ENCODE peak calls at places on chromosomes 11 and 22, in four cellular contexts. J, A, F and B are unnamed samples.

GRCh38 chr11:115255006-115255762 is 249.0 kb downstream of the CADM1 start:
- DNase-seq in J (no peak), F (no peak), A (no peak), B (no peak)

GRCh38 chr11:1299621-1300020 is 9.8 kb downstream of the TOLLIP start:
- DNase-seq in A (no peak), J (no peak), F (no peak), B (no peak)

GRCh38 chr11:22516136-22516535 is 109.5 kb downstream of the FANCF start:
- DNase-seq in A (no peak), F (no peak), J (no peak), B (no peak)

GRCh38 chr11:83044958-83045712 is 26.6 kb downstream of the RAB30 start:
- DNase-seq in J (no peak), F (no peak), A (peak), B (peak)

GRCh38 chr22:46444390-46444854 is 93.0 kb downstream of the CELSR1 start:
- DNase-seq in A (no peak), J (no peak), F (no peak), B (no peak)

GRCh38 chr11:114179234-114179941 is 116.8 kb upstream of the NNMT start:
- DNase-seq in J (no peak), A (peak), F (no peak), B (no peak)

GRCh38 chr11:104076455-104076854 is 40.0 kb downstream of the DDI1 start:
- DNase-seq in A (no peak), F (no peak), J (no peak), B (no peak)

GRCh38 chr11:72741429-72741833 is 10.8 kb downstream of the ARAP1 start:
- DNase-seq in A (peak), F (no peak), J (peak), B (no peak)

GRCh38 chr22:47629273-47629711 is 866.8 kb downstream of the TBC1D22A start:
- DNase-seq in A (no peak), J (no peak), F (no peak), B (no peak)

GRCh38 chr11:64799256-64799924 is 3.6 kb downstream of the MAP4K2 start:
- DNase-seq in F (no peak), A (no peak), J (no peak), B (no peak)

GRCh38 chr11:73402834-73403185 is 26.6 kb downstream of the RELT start:
- DNase-seq in J (peak), A (peak), F (no peak), B (no peak)

GRCh38 chr11:64859542-64860414 is 15.3 kb upstream of the CDC42BPG start:
- DNase-seq in J (peak), A (no peak), F (peak), B (peak)

GRCh38 chr11:110085255-110085838 is 7.8 kb upstream of the ZC3H12C start:
- DNase-seq in F (no peak), J (no peak), A (no peak), B (no peak)

GRCh38 chr11:68664141-68664540 is 20.2 kb upstream of the GAL start:
- DNase-seq in A (no peak), F (no peak), J (no peak), B (no peak)

GRCh38 chr11:63837719-63838118 is 1.2 kb upstream of the MARK2 start:
- DNase-seq in F (no peak), A (no peak), J (peak), B (no peak)

GRCh38 chr11:72743321-72744221 is 8.6 kb downstream of the ARAP1 start:
- DNase-seq in A (no peak), F (no peak), J (peak), B (no peak)

GRCh38 chr11:104164028-104164520 is at the start of gene PDGFD:
- DNase-seq in F (no peak), A (peak), J (peak), B (peak)

GRCh38 chr11:44484211-44484610 is 81.3 kb upstream of the CD82 start:
- DNase-seq in A (peak), F (no peak), J (no peak), B (no peak)

GRCh38 chr11:121089566-121089965 is 11.5 kb upstream of the TECTA start:
- DNase-seq in J (no peak), F (no peak), A (no peak), B (no peak)

GRCh38 chr11:115134886-115135285 is 369.3 kb downstream of the CADM1 start:
- DNase-seq in F (no peak), A (no peak), J (no peak), B (no peak)

GRCh38 chr22:20548806-20549205 is 41.4 kb downstream of the MED15 start:
- DNase-seq in F (no peak), A (no peak), J (no peak), B (no peak)

GRCh38 chr22:20550851-20551744 is 43.7 kb downstream of the MED15 start:
- DNase-seq in F (peak), A (no peak), J (no peak), B (no peak)

GRCh38 chr22:20550057-20550817 is 42.8 kb downstream of the MED15 start:
- DNase-seq in J (no peak), F (no peak), A (no peak), B (no peak)

GRCh38 chr22:20547029-20547428 is 39.6 kb downstream of the MED15 start:
- DNase-seq in A (no peak), F (no peak), J (no peak), B (no peak)

GRCh38 chr22:20549232-20549841 is 41.9 kb downstream of the MED15 start:
- DNase-seq in J (no peak), A (peak), F (no peak), B (no peak)
- TF ChIP-seq SPI1 in J (no peak), A (no peak), F (no peak), B (no peak)

GRCh38 chr11:19603771-19604170 is 108.9 kb upstream of the NAV2 start:
- DNase-seq in J (no peak), F (no peak), A (no peak), B (no peak)

GRCh38 chr11:19606856-19607655 is 105.6 kb upstream of the NAV2 start:
- DNase-seq in J (no peak), A (no peak), F (no peak), B (no peak)

GRCh38 chr11:19604679-19605375 is 107.8 kb upstream of the NAV2 start:
- DNase-seq in F (no peak), A (no peak), J (no peak), B (no peak)

GRCh38 chr11:19607656-19608360 is 104.8 kb upstream of the NAV2 start:
- DNase-seq in F (no peak), A (no peak), J (no peak), B (no peak)

DNA sequence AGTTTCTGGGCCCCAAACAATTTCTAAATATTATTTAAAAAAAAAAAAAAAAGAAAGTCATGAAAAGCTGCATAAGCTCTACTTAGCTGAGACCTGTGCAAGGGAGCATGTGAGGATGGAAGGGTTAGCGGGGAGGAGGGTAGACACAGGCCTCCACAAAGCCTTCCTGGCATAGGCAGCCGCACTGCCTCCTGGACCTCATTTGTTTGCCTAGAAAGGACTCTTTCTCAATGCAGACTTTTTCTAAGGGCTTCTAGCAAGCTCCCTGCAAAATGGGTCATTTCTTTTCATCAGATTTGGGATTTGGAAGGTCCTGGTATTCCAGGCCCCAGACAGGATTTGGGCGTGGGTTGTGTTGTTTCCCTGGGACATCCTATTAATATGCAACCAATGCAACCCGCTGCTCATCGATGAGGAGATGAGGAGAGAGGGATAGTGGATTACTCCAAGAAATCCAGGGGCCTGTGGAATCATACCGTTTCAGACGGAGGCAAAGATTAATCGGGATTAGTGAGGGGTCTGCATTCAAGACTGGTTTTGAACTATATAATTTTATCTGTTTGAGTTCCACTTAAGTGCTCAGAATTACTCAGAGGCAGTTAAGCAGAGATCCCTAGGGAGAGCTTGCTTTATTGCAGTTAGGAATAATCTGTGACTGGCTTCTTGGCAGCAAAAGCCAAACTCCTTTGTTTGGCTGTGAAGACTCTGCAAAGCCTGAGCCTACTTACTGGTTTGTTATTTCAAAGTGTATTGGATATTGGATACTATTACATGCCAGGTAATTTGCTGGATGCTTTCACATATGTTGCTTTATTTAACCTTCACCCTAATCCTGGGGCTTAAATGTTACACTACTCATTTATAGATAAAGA is 106.9 kb upstream of the NAV2 start:
- DNase-seq in J (no peak), F (no peak), A (no peak), B (no peak)
- TF ChIP-seq POLR2AphosphoS5 in J (no peak), F (no peak), A (no peak), B (no peak)

GRCh38 chr22:45251828-45252227 is 11.1 kb upstream of the KIAA0930 start:
- DNase-seq in A (no peak), J (no peak), F (no peak), B (no peak)

GRCh38 chr22:45248832-45249561 is 8.3 kb upstream of the KIAA0930 start:
- DNase-seq in F (peak), A (no peak), J (no peak), B (no peak)

GRCh38 chr22:45240810-45241631 is at the start of gene KIAA0930:
- DNase-seq in A (peak), J (peak), F (no peak), B (peak)

GRCh38 chr22:45242778-45243191 is 2.1 kb upstream of the KIAA0930 start:
- DNase-seq in A (peak), J (peak), F (no peak), B (no peak)

GRCh38 chr22:45246060-45246985 is 5.6 kb upstream of the KIAA0930 start:
- DNase-seq in A (no peak), F (no peak), J (no peak), B (no peak)
- TF ChIP-seq SPI1 in A (no peak), F (no peak), J (no peak), B (no peak)

GRCh38 chr22:42939941-42940653 is 74.9 kb downstream of the PACSIN2 start:
- DNase-seq in J (no peak), F (no peak), A (no peak), B (no peak)
- TF ChIP-seq POLR2AphosphoS5 in J (no peak), F (no peak), A (no peak), B (no peak)

GRCh38 chr22:24512043-24512442 is 16.9 kb downstream of the UPB1 start:
- DNase-seq in J (peak), A (no peak), F (no peak), B (no peak)
- TF ChIP-seq SPI1 in J (peak), A (no peak), F (peak), B (peak)